ENCODE peak calls at places on chromosomes 6 and 20, in eight cellular contexts. One of them, this sample, is unnamed.
A peak's percentile ranks its signal among the peaks of the same experiment; 100 is the strongest.

GRCh38 chr20:12166053-12166717 is 248.5 kb downstream of the BTBD3 start:
- DNase-seq in HepG2: no peak
- DNase-seq in transverse colon: peak; percentile 41
- DNase-seq in stomach: no peak
- DNase-seq in GM12878: no peak
- DNase-seq in HCT116: no peak
- DNase-seq in K562: no peak
- DNase-seq in prostate gland: no peak
- DNase-seq in this sample: no peak

GRCh38 chr6:79610301-79611009 is 20.7 kb upstream of the SH3BGRL2 start:
- DNase-seq in K562: no peak
- DNase-seq in stomach: no peak
- DNase-seq in transverse colon: no peak
- DNase-seq in HepG2: no peak
- DNase-seq in GM12878: no peak
- DNase-seq in HCT116: no peak
- DNase-seq in prostate gland: no peak
- DNase-seq in this sample: no peak

GRCh38 chr6:142753196-142753595 is 191.8 kb downstream of the HIVEP2 start:
- DNase-seq in GM12878: no peak
- DNase-seq in stomach: no peak
- DNase-seq in transverse colon: no peak
- DNase-seq in HCT116: no peak
- DNase-seq in K562: no peak
- DNase-seq in prostate gland: no peak
- DNase-seq in HepG2: no peak
- DNase-seq in this sample: no peak

GRCh38 chr6:3850451-3851203 is 1.5 kb downstream of the FAM50B start:
- DNase-seq in HepG2: no peak
- DNase-seq in prostate gland: no peak
- DNase-seq in HCT116: no peak
- DNase-seq in stomach: no peak
- DNase-seq in K562: no peak
- DNase-seq in GM12878: peak; percentile 30
- DNase-seq in transverse colon: peak; percentile 14
- DNase-seq in this sample: no peak

GRCh38 chr6:29912840-29913239 is 29.5 kb upstream of the HLA-A start:
- DNase-seq in HepG2: no peak
- DNase-seq in K562: no peak
- DNase-seq in prostate gland: no peak
- DNase-seq in stomach: no peak
- DNase-seq in HCT116: no peak
- DNase-seq in transverse colon: no peak
- DNase-seq in GM12878: no peak
- DNase-seq in this sample: no peak

GRCh38 chr6:169968541-169969270 is 217.3 kb downstream of the ERMARD start:
- DNase-seq in stomach: peak; percentile 26
- DNase-seq in HCT116: no peak
- DNase-seq in K562: no peak
- DNase-seq in GM12878: no peak
- DNase-seq in transverse colon: no peak
- DNase-seq in HepG2: no peak
- DNase-seq in prostate gland: no peak
- DNase-seq in this sample: no peak

GRCh38 chr20:1327241-1327653 is 1.7 kb downstream of the SDCBP2 start:
- DNase-seq in GM12878: no peak
- DNase-seq in HepG2: no peak
- DNase-seq in transverse colon: peak; percentile 41
- DNase-seq in prostate gland: no peak
- DNase-seq in HCT116: no peak
- DNase-seq in stomach: no peak
- DNase-seq in K562: no peak
- DNase-seq in this sample: no peak

GRCh38 chr20:18057106-18057993 is at the start of gene OVOL2:
- DNase-seq in K562: peak; percentile 16
- DNase-seq in HepG2: no peak
- DNase-seq in prostate gland: peak; percentile 96
- DNase-seq in stomach: peak; percentile 95
- DNase-seq in transverse colon: peak; percentile 94
- DNase-seq in GM12878: no peak
- DNase-seq in HCT116: peak; percentile 60
- DNase-seq in this sample: no peak

GRCh38 chr6:117547688-117548621 is 54.4 kb downstream of the GOPC start:
- DNase-seq in HepG2: no peak
- DNase-seq in stomach: peak; percentile 32
- DNase-seq in GM12878: no peak
- DNase-seq in HCT116: no peak
- DNase-seq in prostate gland: peak; percentile 42
- DNase-seq in transverse colon: peak; percentile 57
- DNase-seq in K562: no peak
- DNase-seq in this sample: no peak

GRCh38 chr20:53801609-53802370 is 208.2 kb upstream of the ZNF217 start:
- DNase-seq in stomach: no peak
- DNase-seq in HepG2: no peak
- DNase-seq in HCT116: no peak
- DNase-seq in transverse colon: peak; percentile 38
- DNase-seq in prostate gland: no peak
- DNase-seq in K562: no peak
- DNase-seq in GM12878: no peak
- DNase-seq in this sample: no peak

GRCh38 chr6:110137924-110138887 is 41.3 kb downstream of the WASF1 start:
- DNase-seq in stomach: no peak
- DNase-seq in prostate gland: no peak
- DNase-seq in K562: no peak
- DNase-seq in HepG2: no peak
- DNase-seq in HCT116: no peak
- DNase-seq in transverse colon: no peak
- DNase-seq in GM12878: no peak
- DNase-seq in this sample: no peak

GRCh38 chr6:138833819-138834539 is 38.1 kb downstream of the ECT2L start:
- DNase-seq in transverse colon: no peak
- DNase-seq in HCT116: no peak
- DNase-seq in GM12878: no peak
- DNase-seq in stomach: peak; percentile 29
- DNase-seq in K562: no peak
- DNase-seq in prostate gland: no peak
- DNase-seq in HepG2: no peak
- DNase-seq in this sample: no peak

GRCh38 chr6:142301421-142302391 is at the start of gene ADGRG6:
- DNase-seq in prostate gland: peak; percentile 39
- DNase-seq in HepG2: peak; percentile 82
- DNase-seq in K562: peak; percentile 11
- DNase-seq in GM12878: no peak
- DNase-seq in stomach: peak; percentile 58
- DNase-seq in transverse colon: peak; percentile 55
- DNase-seq in HCT116: peak; percentile 57
- DNase-seq in this sample: no peak

GRCh38 chr20:21387528-21387927 is 9.8 kb downstream of the NKX2-4 start:
- DNase-seq in transverse colon: no peak
- DNase-seq in K562: no peak
- DNase-seq in HCT116: no peak
- DNase-seq in GM12878: no peak
- DNase-seq in HepG2: no peak
- DNase-seq in stomach: no peak
- DNase-seq in prostate gland: no peak
- DNase-seq in this sample: no peak

GRCh38 chr6:157198425-157199279 is 124.7 kb downstream of the TMEM242 start:
- DNase-seq in transverse colon: peak; percentile 88
- DNase-seq in K562: no peak
- DNase-seq in HepG2: no peak
- DNase-seq in prostate gland: peak; percentile 95
- DNase-seq in HCT116: no peak
- DNase-seq in GM12878: no peak
- DNase-seq in stomach: peak; percentile 94
- DNase-seq in this sample: no peak
- H3K36me3 ChIP-seq in transverse colon: no peaks in the 10 kb centered on the region
- H3K36me3 ChIP-seq in K562: peaks cover 70% of the 10 kb centered on the region
- H3K36me3 ChIP-seq in HepG2: peaks cover 32% of the 10 kb centered on the region
- H3K36me3 ChIP-seq in prostate gland: peaks cover 14% of the 10 kb centered on the region
- H3K36me3 ChIP-seq in HCT116: no peaks in the 10 kb centered on the region
- H3K36me3 ChIP-seq in GM12878: peaks cover 31% of the 10 kb centered on the region
- H3K36me3 ChIP-seq in stomach: peaks cover 70% of the 10 kb centered on the region
- H3K36me3 ChIP-seq in this sample: peaks cover 19% of the 10 kb centered on the region

GRCh38 chr6:140344149-140344913 is 969.9 kb upstream of the CITED2 start:
- DNase-seq in K562: no peak
- DNase-seq in HepG2: peak; percentile 6
- DNase-seq in stomach: no peak
- DNase-seq in transverse colon: no peak
- DNase-seq in HCT116: no peak
- DNase-seq in prostate gland: no peak
- DNase-seq in GM12878: no peak
- DNase-seq in this sample: no peak
- TF ChIP-seq POLR2AphosphoS5 in K562: no peak
- TF ChIP-seq POLR2AphosphoS5 in HepG2: no peak
- TF ChIP-seq POLR2AphosphoS5 in stomach: no peak
- TF ChIP-seq POLR2AphosphoS5 in transverse colon: no peak
- TF ChIP-seq POLR2AphosphoS5 in HCT116: no peak
- TF ChIP-seq POLR2AphosphoS5 in prostate gland: no peak
- TF ChIP-seq POLR2AphosphoS5 in GM12878: no peak
- TF ChIP-seq POLR2AphosphoS5 in this sample: no peak

GRCh38 chr6:42028234-42029061 is 21.9 kb upstream of the TAF8 start:
- DNase-seq in prostate gland: no peak
- DNase-seq in stomach: no peak
- DNase-seq in GM12878: no peak
- DNase-seq in transverse colon: no peak
- DNase-seq in K562: peak; percentile 92
- DNase-seq in HepG2: no peak
- DNase-seq in HCT116: no peak
- DNase-seq in this sample: no peak
- H3K4me1 ChIP-seq in prostate gland: no peaks in the 10 kb centered on the region
- H3K4me1 ChIP-seq in stomach: peaks cover 28% of the 10 kb centered on the region
- H3K4me1 ChIP-seq in GM12878: peaks cover 50% of the 10 kb centered on the region
- H3K4me1 ChIP-seq in transverse colon: peaks cover 12% of the 10 kb centered on the region
- H3K4me1 ChIP-seq in K562: peaks cover 77% of the 10 kb centered on the region
- H3K4me1 ChIP-seq in HepG2: peaks cover 13% of the 10 kb centered on the region
- H3K4me1 ChIP-seq in HCT116: peaks cover 21% of the 10 kb centered on the region
- H3K4me1 ChIP-seq in this sample: no peaks in the 10 kb centered on the region

DNA sequence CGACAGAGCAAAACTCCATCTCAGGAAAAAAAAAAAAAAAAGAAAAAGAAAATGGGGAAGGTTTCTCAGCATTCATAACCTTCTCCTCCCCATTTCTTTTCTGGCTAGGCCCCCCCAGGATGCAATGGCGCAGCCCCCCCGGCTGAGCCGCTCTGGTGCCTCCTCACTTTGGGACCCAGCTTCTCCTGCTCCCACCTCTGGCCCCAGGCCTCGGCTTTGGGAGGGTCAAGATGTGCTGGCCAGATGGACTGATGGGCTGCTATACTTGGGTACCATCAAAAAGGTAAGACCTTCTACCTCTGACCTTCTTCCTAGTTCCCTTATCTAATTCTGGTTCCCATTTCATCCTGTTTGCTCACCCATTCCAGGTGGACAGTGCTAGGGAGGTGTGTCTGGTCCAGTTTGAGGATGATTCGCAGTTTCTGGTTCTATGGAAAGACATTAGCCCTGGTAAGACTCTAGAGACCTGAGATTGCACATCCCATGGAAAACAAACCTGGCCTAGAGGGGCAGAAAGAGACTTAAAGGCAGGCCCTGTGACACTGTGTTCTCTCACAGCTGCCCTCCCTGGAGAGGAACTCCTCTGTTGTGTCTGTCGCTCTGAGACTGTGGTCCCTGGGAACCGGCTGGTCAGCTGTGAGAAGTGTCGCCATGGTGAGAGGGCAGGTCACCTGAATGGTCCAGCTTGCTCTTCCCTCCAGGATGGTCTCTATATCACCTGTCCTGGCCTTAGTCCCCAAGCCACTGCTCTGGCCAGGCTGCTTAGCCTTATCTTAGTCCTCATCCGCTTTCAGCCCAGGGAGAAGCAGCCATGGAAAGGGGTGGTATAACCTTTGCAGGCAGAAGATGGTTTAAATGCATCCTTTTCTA is 1.6 kb downstream of the PHF1 start:
- DNase-seq in prostate gland: no peak
- DNase-seq in HCT116: no peak
- DNase-seq in K562: no peak
- DNase-seq in GM12878: no peak
- DNase-seq in HepG2: no peak
- DNase-seq in stomach: no peak
- DNase-seq in transverse colon: no peak
- DNase-seq in this sample: no peak
- H3K36me3 ChIP-seq in prostate gland: no peaks in the 10 kb centered on the region
- H3K36me3 ChIP-seq in HCT116: peaks cover 8% of the 10 kb centered on the region
- H3K36me3 ChIP-seq in K562: peaks cover 70% of the 10 kb centered on the region
- H3K36me3 ChIP-seq in GM12878: peaks cover 6% of the 10 kb centered on the region
- H3K36me3 ChIP-seq in HepG2: peaks cover 17% of the 10 kb centered on the region
- H3K36me3 ChIP-seq in stomach: peaks cover 46% of the 10 kb centered on the region
- H3K36me3 ChIP-seq in transverse colon: no peaks in the 10 kb centered on the region
- H3K36me3 ChIP-seq in this sample: peaks cover 8% of the 10 kb centered on the region

GRCh38 chr6:1479601-1480236 is 90.3 kb downstream of the FOXF2 start:
- DNase-seq in prostate gland: no peak
- DNase-seq in transverse colon: no peak
- DNase-seq in HCT116: no peak
- DNase-seq in stomach: no peak
- DNase-seq in GM12878: no peak
- DNase-seq in K562: no peak
- DNase-seq in HepG2: no peak
- DNase-seq in this sample: no peak
- TF ChIP-seq POLR2AphosphoS5 in prostate gland: no peak
- TF ChIP-seq POLR2AphosphoS5 in transverse colon: no peak
- TF ChIP-seq POLR2AphosphoS5 in HCT116: no peak
- TF ChIP-seq POLR2AphosphoS5 in stomach: no peak
- TF ChIP-seq POLR2AphosphoS5 in GM12878: no peak
- TF ChIP-seq POLR2AphosphoS5 in K562: no peak
- TF ChIP-seq POLR2AphosphoS5 in HepG2: no peak
- TF ChIP-seq POLR2AphosphoS5 in this sample: no peak

DNA sequence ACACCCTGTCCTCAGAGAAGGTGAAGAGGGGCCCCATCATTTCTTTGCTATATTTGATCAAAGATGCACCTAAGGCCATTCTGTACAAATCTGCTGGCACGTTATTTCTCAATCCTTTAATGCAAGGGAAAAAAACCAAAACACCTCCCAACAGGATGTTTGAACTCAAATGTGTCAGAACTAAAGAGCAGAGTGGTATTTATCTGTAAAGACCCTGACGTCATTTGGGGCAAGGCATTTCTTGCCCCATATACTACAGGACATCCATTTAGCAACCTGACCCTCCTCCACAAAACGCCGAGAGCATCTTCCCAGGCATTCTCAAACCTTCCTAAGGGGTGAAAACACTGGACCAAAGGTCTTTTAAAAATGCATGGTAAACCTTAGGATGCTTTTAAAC is 50.8 kb downstream of the ZMYND8 start:
- DNase-seq in GM12878: no peak
- DNase-seq in stomach: no peak
- DNase-seq in prostate gland: no peak
- DNase-seq in transverse colon: no peak
- DNase-seq in K562: no peak
- DNase-seq in HepG2: no peak
- DNase-seq in HCT116: no peak
- DNase-seq in this sample: no peak
- H3K4me1 ChIP-seq in GM12878: no peaks in the 10 kb centered on the region
- H3K4me1 ChIP-seq in stomach: peaks cover 84% of the 10 kb centered on the region
- H3K4me1 ChIP-seq in prostate gland: peaks cover 18% of the 10 kb centered on the region
- H3K4me1 ChIP-seq in transverse colon: peaks cover 25% of the 10 kb centered on the region
- H3K4me1 ChIP-seq in K562: no peaks in the 10 kb centered on the region
- H3K4me1 ChIP-seq in HepG2: peaks cover 31% of the 10 kb centered on the region
- H3K4me1 ChIP-seq in HCT116: no peaks in the 10 kb centered on the region
- H3K4me1 ChIP-seq in this sample: peaks cover 23% of the 10 kb centered on the region

GRCh38 chr20:41407617-41408016 is 41.0 kb upstream of the EMILIN3 start:
- DNase-seq in HepG2: no peak
- DNase-seq in transverse colon: peak; percentile 19
- DNase-seq in K562: no peak
- DNase-seq in HCT116: no peak
- DNase-seq in stomach: no peak
- DNase-seq in GM12878: no peak
- DNase-seq in prostate gland: no peak
- DNase-seq in this sample: no peak
- H3K36me3 ChIP-seq in HepG2: peaks cover 56% of the 10 kb centered on the region
- H3K36me3 ChIP-seq in transverse colon: no peaks in the 10 kb centered on the region
- H3K36me3 ChIP-seq in K562: peaks cover 68% of the 10 kb centered on the region
- H3K36me3 ChIP-seq in HCT116: peaks cover 6% of the 10 kb centered on the region
- H3K36me3 ChIP-seq in stomach: peaks cover 100% of the 10 kb centered on the region
- H3K36me3 ChIP-seq in GM12878: peaks cover 19% of the 10 kb centered on the region
- H3K36me3 ChIP-seq in prostate gland: peaks cover 9% of the 10 kb centered on the region
- H3K36me3 ChIP-seq in this sample: peaks cover 9% of the 10 kb centered on the region